ENCODE peak calls at places on chromosomes 3 and 15, in ten cellular contexts. T is IMR-90, I is PC-3, R is neuronal stem cell, H is fibroblast of lung, Y is GM23248, V is H9, B is keratinocyte, W is astrocyte, N is HepG2. E is an unnamed sample.

GRCh38 chr15:56052389-56053045 is 59.1 kb upstream of the NEDD4 start:
- DNase-seq in T (peak; percentile 68), I (peak; percentile 67), R (no peak), H (peak; percentile 77), Y (peak; percentile 71), V (no peak), B (no peak), W (peak; percentile 42), N (peak; percentile 13), E (peak; percentile 77)

GRCh38 chr3:187725218-187725617 is 20.1 kb downstream of the BCL6 start:
- DNase-seq in T (no peak), I (no peak), R (no peak), H (no peak), Y (no peak), V (no peak), B (no peak), W (no peak), N (no peak), E (no peak)

GRCh38 chr3:36142746-36143145 is 237.6 kb upstream of the STAC start:
- DNase-seq in T (no peak), I (peak; percentile 51), R (no peak), H (no peak), Y (no peak), V (no peak), B (no peak), W (no peak), N (no peak), E (no peak)

GRCh38 chr3:52874869-52875588 is 22.3 kb downstream of the STIMATE start:
- DNase-seq in T (no peak), I (no peak), R (no peak), H (no peak), Y (no peak), V (no peak), B (no peak), W (no peak), N (no peak), E (no peak)

GRCh38 chr15:48582472-48583235 is 62.9 kb downstream of the FBN1 start:
- DNase-seq in T (peak; percentile 83), I (no peak), R (no peak), H (peak; percentile 92), Y (peak; percentile 95), V (no peak), B (no peak), W (peak; percentile 95), N (no peak), E (no peak)

GRCh38 chr3:177333535-177334495 is 136.5 kb upstream of the TBL1XR1 start:
- DNase-seq in T (no peak), I (no peak), R (no peak), H (peak; percentile 24), Y (no peak), V (no peak), B (no peak), W (no peak), N (no peak), E (no peak)

GRCh38 chr3:123632161-123632655 is 47.4 kb upstream of the HACD2 start:
- DNase-seq in T (peak; percentile 80), I (no peak), R (no peak), H (peak; percentile 89), Y (peak; percentile 22), V (no peak), B (no peak), W (peak; percentile 36), N (no peak), E (no peak)

GRCh38 chr15:64847448-64847847 is 5.7 kb downstream of the PLEKHO2 start:
- DNase-seq in T (no peak), I (no peak), R (no peak), H (no peak), Y (no peak), V (peak; percentile 20), B (no peak), W (no peak), N (no peak), E (no peak)

GRCh38 chr15:90570643-90571042 is 40.9 kb downstream of the CRTC3 start:
- DNase-seq in T (no peak), I (no peak), R (no peak), H (no peak), Y (peak; percentile 38), V (no peak), B (no peak), W (no peak), N (no peak), E (no peak)
- H3K9ac ChIP-seq in T (no peak overlapping the region), I (peak overlapping the region; percentile 21), R (no peak overlapping the region), H (no peak overlapping the region), Y (peak overlapping the region; percentile 65), V (no peak overlapping the region), B (no peak overlapping the region), W (no peak overlapping the region), N (no peak overlapping the region), E (peak overlapping the region; percentile 46)

GRCh38 chr3:141401095-141401494 is 32.8 kb downstream of the ZBTB38 start:
- DNase-seq in T (no peak), I (no peak), R (no peak), H (no peak), Y (no peak), V (no peak), B (no peak), W (no peak), N (no peak), E (no peak)

GRCh38 chr3:141397996-141398395 is 29.7 kb downstream of the ZBTB38 start:
- DNase-seq in T (no peak), I (no peak), R (no peak), H (no peak), Y (no peak), V (no peak), B (no peak), W (no peak), N (no peak), E (no peak)

GRCh38 chr3:141399200-141399599 is 30.9 kb downstream of the ZBTB38 start:
- DNase-seq in T (no peak), I (no peak), R (no peak), H (no peak), Y (no peak), V (no peak), B (no peak), W (no peak), N (no peak), E (no peak)

GRCh38 chr3:141401584-141402475 is 33.5 kb downstream of the ZBTB38 start:
- DNase-seq in T (no peak), I (peak; percentile 22), R (no peak), H (peak; percentile 37), Y (peak; percentile 73), V (peak; percentile 52), B (no peak), W (no peak), N (no peak), E (peak; percentile 78)

DNA sequence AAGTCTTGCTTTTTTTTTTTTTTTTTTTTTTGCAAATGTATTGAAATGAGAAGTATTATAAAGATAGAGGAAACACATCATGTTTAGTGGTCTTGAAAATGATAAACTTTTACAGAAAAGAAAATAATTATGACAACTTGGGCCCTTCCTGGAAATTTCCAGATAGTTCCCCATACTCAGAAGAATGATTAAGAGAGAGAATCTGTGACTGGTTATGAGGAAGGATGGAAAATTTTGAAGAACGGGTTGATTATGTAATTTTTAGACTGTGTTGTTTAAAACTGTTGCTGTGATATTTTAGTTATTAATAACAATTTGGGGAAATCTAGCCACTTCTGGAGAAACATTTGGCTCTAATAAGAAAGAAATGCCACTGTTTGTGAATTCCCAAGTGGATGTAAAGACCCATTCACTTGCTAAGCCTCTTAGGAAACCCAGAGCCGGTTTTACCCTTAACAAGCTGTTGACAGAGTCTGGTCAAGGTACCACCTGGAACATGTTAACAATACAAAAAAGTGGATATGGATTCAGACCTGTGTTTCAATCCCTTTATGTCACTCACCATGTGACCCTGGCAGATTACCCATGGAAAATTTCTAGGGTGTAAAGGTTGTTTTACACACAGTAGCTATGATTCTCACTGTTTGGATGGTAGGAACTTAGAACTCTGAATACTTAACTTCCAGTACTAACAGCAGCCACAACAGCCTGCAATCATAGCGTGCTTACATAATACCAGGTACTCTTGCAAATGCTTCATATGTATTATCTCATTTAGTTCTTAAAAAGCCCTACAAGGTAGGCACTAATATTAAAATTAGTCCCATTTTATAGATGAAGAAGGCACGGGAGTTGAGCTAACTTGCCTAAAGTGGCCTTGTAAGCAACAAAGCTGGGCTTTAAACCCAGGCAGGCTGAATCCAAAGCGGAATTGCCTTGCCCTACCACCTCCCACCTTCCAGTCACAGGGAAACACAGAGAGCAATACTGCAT is 32.0 kb downstream of the ZBTB38 start:
- DNase-seq in T (no peak), I (no peak), R (no peak), H (no peak), Y (peak; percentile 57), V (no peak), B (no peak), W (no peak), N (peak; percentile 97), E (no peak)
- H2AFZ ChIP-seq in T (no peak overlapping the region), I (no peak overlapping the region), R (no peak overlapping the region), H (no peak overlapping the region), Y (no peak overlapping the region), V (no peak overlapping the region), B (peak overlapping the region; percentile 3), W (no peak overlapping the region), N (no peak overlapping the region), E (peak overlapping the region; percentile 12)

DNA sequence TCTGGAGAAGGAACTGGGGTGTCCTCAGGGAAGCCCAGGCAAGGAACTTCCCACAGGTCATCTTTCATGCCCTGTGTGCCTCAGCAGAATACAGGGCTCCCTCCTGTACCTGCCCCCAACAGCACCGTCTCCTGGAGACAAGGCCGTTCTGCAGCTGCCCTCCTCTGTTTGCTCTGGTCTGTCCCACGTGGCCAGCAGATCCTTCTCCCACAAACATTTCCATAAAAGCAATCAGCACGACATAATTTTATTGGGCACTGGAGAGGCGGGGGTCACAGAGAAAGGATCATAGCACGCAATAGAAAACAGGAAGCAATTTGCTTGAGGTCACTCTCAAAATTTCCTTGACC is 29.5 kb downstream of the STARD5 start:
- DNase-seq in T (no peak), I (no peak), R (no peak), H (no peak), Y (no peak), V (peak; percentile 48), B (no peak), W (no peak), N (no peak), E (no peak)
- H3K4me2 ChIP-seq in T (no peak overlapping the region), I (no peak overlapping the region), R (no peak overlapping the region), H (no peak overlapping the region), Y (no peak overlapping the region), V (no peak overlapping the region), B (no peak overlapping the region), W (no peak overlapping the region), N (no peak overlapping the region), E (peak overlapping the region; percentile 24)

GRCh38 chr3:125054436-125055164 is 1.2 kb downstream of the HEG1 start:
- DNase-seq in T (peak; percentile 68), I (peak; percentile 38), R (no peak), H (peak; percentile 80), Y (peak; percentile 76), V (no peak), B (no peak), W (peak; percentile 35), N (peak; percentile 85), E (peak; percentile 71)

GRCh38 chr3:125051205-125051604 is 4.6 kb downstream of the HEG1 start:
- DNase-seq in T (no peak), I (no peak), R (no peak), H (no peak), Y (no peak), V (no peak), B (no peak), W (no peak), N (no peak), E (no peak)

GRCh38 chr3:125051715-125052581 is 3.8 kb downstream of the HEG1 start:
- DNase-seq in T (peak; percentile 91), I (peak; percentile 68), R (no peak), H (peak; percentile 71), Y (peak; percentile 97), V (peak; percentile 45), B (peak; percentile 42), W (peak; percentile 93), N (no peak), E (peak; percentile 66)

GRCh38 chr3:125053304-125053699 is 2.5 kb downstream of the HEG1 start:
- DNase-seq in T (no peak), I (no peak), R (no peak), H (no peak), Y (no peak), V (no peak), B (no peak), W (no peak), N (no peak), E (no peak)

GRCh38 chr3:125052671-125053303 is 3.0 kb downstream of the HEG1 start:
- DNase-seq in T (peak; percentile 92), I (peak; percentile 66), R (no peak), H (peak; percentile 77), Y (peak; percentile 95), V (no peak), B (no peak), W (peak; percentile 92), N (peak; percentile 77), E (no peak)
- H3K9ac ChIP-seq in T (peak overlapping the region; percentile 94), I (peak overlapping the region; percentile 2), R (no peak overlapping the region), H (peak overlapping the region; percentile 85), Y (peak overlapping the region; percentile 96), V (no peak overlapping the region), B (peak overlapping the region; percentile 2), W (peak overlapping the region; percentile 94), N (no peak overlapping the region), E (peak overlapping the region; percentile 92)

E was measured in Karpas-422.